ENCODE peak calls at places on chromosome 5, in ten cellular contexts. One of them, this sample, is unnamed.

GRCh38 chr5:142032747-142033631 is 20.2 kb upstream of the GNPDA1 start:
- DNase-seq in fibroblast of lung: no peak
- DNase-seq in HepG2: no peak
- DNase-seq in CD8-positive, alpha-beta T cell: no peak
- DNase-seq in GM23338: no peak
- DNase-seq in tibial artery: no peak
- DNase-seq in endothelial cell of umbilical vein: no peak
- DNase-seq in mammary epithelial cell: no peak
- DNase-seq in uterus: no peak
- DNase-seq in OCI-LY7: no peak
- DNase-seq in this sample: no peak

GRCh38 chr5:63959177-63959982 is 2.9 kb downstream of the HTR1A start:
- DNase-seq in fibroblast of lung: no peak
- DNase-seq in HepG2: no peak
- DNase-seq in CD8-positive, alpha-beta T cell: no peak
- DNase-seq in GM23338: peak
- DNase-seq in tibial artery: no peak
- DNase-seq in endothelial cell of umbilical vein: no peak
- DNase-seq in mammary epithelial cell: peak
- DNase-seq in uterus: no peak
- DNase-seq in OCI-LY7: no peak
- DNase-seq in this sample: peak

GRCh38 chr5:15131909-15132308 is 260.3 kb upstream of the ANKH start:
- DNase-seq in fibroblast of lung: no peak
- DNase-seq in HepG2: no peak
- DNase-seq in CD8-positive, alpha-beta T cell: no peak
- DNase-seq in GM23338: no peak
- DNase-seq in tibial artery: no peak
- DNase-seq in endothelial cell of umbilical vein: no peak
- DNase-seq in mammary epithelial cell: no peak
- DNase-seq in uterus: no peak
- DNase-seq in OCI-LY7: no peak
- DNase-seq in this sample: no peak

GRCh38 chr5:157456301-157456700 is 3.7 kb upstream of the NIPAL4 start:
- DNase-seq in fibroblast of lung: no peak
- DNase-seq in HepG2: no peak
- DNase-seq in CD8-positive, alpha-beta T cell: peak
- DNase-seq in GM23338: no peak
- DNase-seq in tibial artery: no peak
- DNase-seq in endothelial cell of umbilical vein: no peak
- DNase-seq in mammary epithelial cell: no peak
- DNase-seq in uterus: no peak
- DNase-seq in OCI-LY7: no peak
- DNase-seq in this sample: no peak

GRCh38 chr5:35229076-35230042 is 928 bp downstream of the PRLR start:
- DNase-seq in fibroblast of lung: no peak
- DNase-seq in HepG2: peak
- DNase-seq in CD8-positive, alpha-beta T cell: no peak
- DNase-seq in GM23338: peak
- DNase-seq in tibial artery: no peak
- DNase-seq in endothelial cell of umbilical vein: no peak
- DNase-seq in mammary epithelial cell: peak
- DNase-seq in uterus: peak
- DNase-seq in OCI-LY7: no peak
- DNase-seq in this sample: no peak

GRCh38 chr5:10831416-10831815 is 70.4 kb upstream of the DAP start:
- DNase-seq in fibroblast of lung: peak
- DNase-seq in HepG2: no peak
- DNase-seq in CD8-positive, alpha-beta T cell: no peak
- DNase-seq in GM23338: no peak
- DNase-seq in tibial artery: no peak
- DNase-seq in endothelial cell of umbilical vein: no peak
- DNase-seq in mammary epithelial cell: no peak
- DNase-seq in uterus: no peak
- DNase-seq in OCI-LY7: no peak
- DNase-seq in this sample: no peak

GRCh38 chr5:122401991-122402710 is 90.1 kb downstream of the SNCAIP start:
- DNase-seq in fibroblast of lung: no peak
- DNase-seq in HepG2: no peak
- DNase-seq in CD8-positive, alpha-beta T cell: no peak
- DNase-seq in GM23338: no peak
- DNase-seq in tibial artery: no peak
- DNase-seq in endothelial cell of umbilical vein: no peak
- DNase-seq in mammary epithelial cell: peak
- DNase-seq in uterus: no peak
- DNase-seq in OCI-LY7: no peak
- DNase-seq in this sample: no peak

GRCh38 chr5:67581203-67581602 is 384.6 kb upstream of the CD180 start:
- DNase-seq in fibroblast of lung: peak
- DNase-seq in HepG2: no peak
- DNase-seq in CD8-positive, alpha-beta T cell: no peak
- DNase-seq in GM23338: no peak
- DNase-seq in tibial artery: no peak
- DNase-seq in endothelial cell of umbilical vein: no peak
- DNase-seq in mammary epithelial cell: peak
- DNase-seq in uterus: no peak
- DNase-seq in OCI-LY7: no peak
- DNase-seq in this sample: no peak

GRCh38 chr5:151679421-151680155 is 7.1 kb downstream of the SPARC start:
- DNase-seq in fibroblast of lung: peak
- DNase-seq in HepG2: no peak
- DNase-seq in CD8-positive, alpha-beta T cell: no peak
- DNase-seq in GM23338: no peak
- DNase-seq in tibial artery: peak
- DNase-seq in endothelial cell of umbilical vein: peak
- DNase-seq in mammary epithelial cell: no peak
- DNase-seq in uterus: no peak
- DNase-seq in OCI-LY7: no peak
- DNase-seq in this sample: no peak
- H3K27ac ChIP-seq in fibroblast of lung: peak
- H3K27ac ChIP-seq in HepG2: no peak
- H3K27ac ChIP-seq in CD8-positive, alpha-beta T cell: no peak
- H3K27ac ChIP-seq in GM23338: no peak
- H3K27ac ChIP-seq in tibial artery: peak
- H3K27ac ChIP-seq in endothelial cell of umbilical vein: peak
- H3K27ac ChIP-seq in mammary epithelial cell: no peak
- H3K27ac ChIP-seq in uterus: peak
- H3K27ac ChIP-seq in OCI-LY7: no peak
- H3K27ac ChIP-seq in this sample: no peak

GRCh38 chr5:77177576-77177975 is 32.9 kb upstream of the PDE8B start:
- DNase-seq in fibroblast of lung: no peak
- DNase-seq in HepG2: peak
- DNase-seq in CD8-positive, alpha-beta T cell: no peak
- DNase-seq in GM23338: no peak
- DNase-seq in tibial artery: no peak
- DNase-seq in endothelial cell of umbilical vein: no peak
- DNase-seq in mammary epithelial cell: peak
- DNase-seq in uterus: no peak
- DNase-seq in OCI-LY7: no peak
- DNase-seq in this sample: no peak

GRCh38 chr5:77176429-77176828 is 34.1 kb upstream of the PDE8B start:
- DNase-seq in fibroblast of lung: no peak
- DNase-seq in HepG2: no peak
- DNase-seq in CD8-positive, alpha-beta T cell: no peak
- DNase-seq in GM23338: no peak
- DNase-seq in tibial artery: no peak
- DNase-seq in endothelial cell of umbilical vein: no peak
- DNase-seq in mammary epithelial cell: no peak
- DNase-seq in uterus: no peak
- DNase-seq in OCI-LY7: no peak
- DNase-seq in this sample: no peak

GRCh38 chr5:77181173-77181572 is 29.3 kb upstream of the PDE8B start:
- DNase-seq in fibroblast of lung: no peak
- DNase-seq in HepG2: no peak
- DNase-seq in CD8-positive, alpha-beta T cell: no peak
- DNase-seq in GM23338: peak
- DNase-seq in tibial artery: no peak
- DNase-seq in endothelial cell of umbilical vein: no peak
- DNase-seq in mammary epithelial cell: no peak
- DNase-seq in uterus: no peak
- DNase-seq in OCI-LY7: no peak
- DNase-seq in this sample: no peak

GRCh38 chr5:77181596-77182304 is 28.7 kb upstream of the PDE8B start:
- DNase-seq in fibroblast of lung: no peak
- DNase-seq in HepG2: no peak
- DNase-seq in CD8-positive, alpha-beta T cell: no peak
- DNase-seq in GM23338: no peak
- DNase-seq in tibial artery: peak
- DNase-seq in endothelial cell of umbilical vein: no peak
- DNase-seq in mammary epithelial cell: no peak
- DNase-seq in uterus: no peak
- DNase-seq in OCI-LY7: no peak
- DNase-seq in this sample: peak

DNA sequence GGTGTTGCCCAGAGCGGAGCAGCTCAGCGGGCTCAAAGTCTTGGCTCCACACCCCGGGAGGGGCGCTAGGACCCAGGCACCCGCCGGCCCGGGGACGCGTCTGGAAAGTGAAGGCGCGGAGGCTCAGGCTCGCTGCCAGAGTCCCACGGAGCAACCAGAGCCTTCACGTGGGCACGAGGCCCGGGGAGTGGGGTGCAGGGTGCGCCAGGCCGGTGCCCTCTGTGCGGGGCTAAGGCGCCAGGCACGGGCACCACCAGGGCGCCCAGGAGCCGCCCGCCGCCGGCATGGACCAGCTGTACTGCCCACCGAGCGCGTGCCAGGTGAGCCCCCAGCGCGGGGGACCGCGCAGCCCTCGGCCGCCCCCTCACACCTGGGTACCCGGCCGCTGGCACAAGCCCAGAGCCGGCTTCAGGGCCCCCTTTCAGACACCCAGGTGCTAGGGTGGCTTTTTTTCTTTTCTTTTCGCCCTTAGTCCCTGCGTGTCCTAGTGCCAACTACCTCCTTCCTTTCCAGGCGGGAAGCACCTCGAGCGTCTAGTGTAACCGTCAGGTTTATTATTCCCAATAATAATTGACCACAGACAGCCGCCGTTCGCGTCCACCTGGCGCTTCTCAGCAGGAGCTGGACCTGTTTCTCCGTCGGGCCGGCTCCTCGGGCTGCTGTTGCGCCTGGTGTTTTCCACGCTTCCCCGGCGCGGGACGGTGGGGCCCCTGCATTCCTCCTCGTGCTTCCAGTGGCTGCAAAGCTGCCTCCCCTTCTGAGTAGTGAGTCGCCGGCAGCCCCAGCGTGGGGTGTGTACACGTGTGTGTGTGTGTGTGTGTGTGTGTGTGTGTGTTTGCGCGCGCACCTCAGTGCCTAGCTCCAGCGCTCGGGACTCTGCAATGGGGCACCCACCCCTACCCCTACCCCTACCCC is 30.1 kb upstream of the PDE8B start:
- DNase-seq in fibroblast of lung: peak
- DNase-seq in HepG2: no peak
- DNase-seq in CD8-positive, alpha-beta T cell: no peak
- DNase-seq in GM23338: peak
- DNase-seq in tibial artery: peak
- DNase-seq in endothelial cell of umbilical vein: no peak
- DNase-seq in mammary epithelial cell: no peak
- DNase-seq in uterus: peak
- DNase-seq in OCI-LY7: no peak
- DNase-seq in this sample: no peak
- H3K4me3 ChIP-seq in fibroblast of lung: peak
- H3K4me3 ChIP-seq in HepG2: no peak
- H3K4me3 ChIP-seq in CD8-positive, alpha-beta T cell: no peak
- H3K4me3 ChIP-seq in GM23338: peak
- H3K4me3 ChIP-seq in tibial artery: peak
- H3K4me3 ChIP-seq in endothelial cell of umbilical vein: no peak
- H3K4me3 ChIP-seq in mammary epithelial cell: peak
- H3K4me3 ChIP-seq in uterus: peak
- H3K4me3 ChIP-seq in OCI-LY7: no peak
- H3K4me3 ChIP-seq in this sample: no peak

DNA sequence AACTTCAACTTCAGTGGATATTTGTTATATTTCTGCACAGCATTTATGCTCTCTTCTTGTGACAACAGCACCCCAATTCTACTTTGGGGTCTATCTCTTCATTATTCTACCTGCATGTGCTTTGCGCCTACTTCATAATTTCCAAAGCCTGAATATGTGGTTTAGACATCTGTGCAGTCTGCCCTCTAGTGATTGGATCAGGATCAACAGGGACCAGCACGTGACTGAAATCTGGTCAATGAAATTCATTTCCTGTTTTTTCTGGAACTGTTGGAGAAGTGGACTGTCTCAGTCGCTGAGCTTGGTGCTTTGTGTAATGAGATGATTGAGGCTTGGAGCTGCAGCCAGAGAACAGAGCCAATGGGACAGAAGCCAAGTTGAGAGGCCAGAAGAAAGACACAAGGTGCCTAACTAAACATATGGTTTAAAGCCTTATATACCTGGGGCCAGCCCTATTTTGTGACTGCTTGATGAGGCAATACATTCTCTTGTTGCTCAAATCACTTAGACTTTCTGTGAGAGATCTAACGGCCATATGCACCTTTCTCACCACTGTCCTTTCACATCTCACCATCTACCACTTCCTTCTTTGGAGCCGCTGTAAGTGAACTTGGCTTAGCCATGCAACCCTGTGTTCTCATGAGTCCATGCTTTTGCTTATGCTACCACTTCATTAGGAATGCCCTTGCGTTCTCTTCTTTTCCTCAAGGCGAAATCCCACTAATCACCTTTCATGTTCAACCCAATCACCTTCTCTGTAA is 68.8 kb upstream of the PPP2R2B start:
- DNase-seq in fibroblast of lung: no peak
- DNase-seq in HepG2: no peak
- DNase-seq in CD8-positive, alpha-beta T cell: no peak
- DNase-seq in GM23338: peak
- DNase-seq in tibial artery: no peak
- DNase-seq in endothelial cell of umbilical vein: peak
- DNase-seq in mammary epithelial cell: peak
- DNase-seq in uterus: no peak
- DNase-seq in OCI-LY7: peak
- DNase-seq in this sample: peak
- TF ChIP-seq CTCF in fibroblast of lung: peak
- TF ChIP-seq CTCF in HepG2: peak
- TF ChIP-seq CTCF in CD8-positive, alpha-beta T cell: no peak
- TF ChIP-seq CTCF in GM23338: peak
- TF ChIP-seq CTCF in tibial artery: no peak
- TF ChIP-seq CTCF in endothelial cell of umbilical vein: no peak
- TF ChIP-seq CTCF in mammary epithelial cell: peak
- TF ChIP-seq CTCF in uterus: no peak
- TF ChIP-seq CTCF in OCI-LY7: peak
- TF ChIP-seq CTCF in this sample: peak

DNA sequence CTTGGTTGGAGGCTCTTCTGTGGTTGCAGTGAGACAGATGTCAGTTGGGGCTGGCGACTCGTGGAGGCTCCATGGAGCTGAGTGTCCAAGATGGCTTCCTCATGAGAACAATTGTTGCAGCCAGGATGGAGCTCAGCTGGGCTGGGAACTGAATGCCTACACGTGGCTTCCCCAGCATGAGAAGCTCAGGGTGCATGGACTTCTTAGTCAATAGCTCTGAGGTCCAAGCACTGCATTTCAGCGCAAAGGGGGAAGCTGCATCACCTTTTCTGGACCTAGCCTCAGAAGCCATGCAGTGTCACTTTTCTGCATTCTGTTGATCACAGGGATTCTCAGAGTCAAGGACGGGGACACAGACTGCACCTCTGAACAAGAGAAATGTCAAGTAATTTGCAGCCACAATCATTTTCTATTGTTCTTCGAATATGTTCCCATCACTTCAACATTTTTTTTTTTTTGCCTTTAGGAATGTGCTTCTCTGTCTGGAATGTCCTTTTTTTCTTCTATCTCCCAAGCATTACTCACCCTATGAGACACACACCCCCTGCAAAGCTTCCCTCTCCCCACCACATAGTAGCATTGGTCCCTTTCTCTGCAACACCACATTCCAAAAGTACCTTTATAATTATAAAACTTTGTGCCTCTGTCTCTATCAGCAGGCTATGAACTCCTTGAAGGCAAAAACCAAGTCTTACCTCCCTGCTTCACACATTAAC is 57.5 kb upstream of the STK32A start:
- DNase-seq in fibroblast of lung: peak
- DNase-seq in HepG2: no peak
- DNase-seq in CD8-positive, alpha-beta T cell: no peak
- DNase-seq in GM23338: no peak
- DNase-seq in tibial artery: no peak
- DNase-seq in endothelial cell of umbilical vein: no peak
- DNase-seq in mammary epithelial cell: no peak
- DNase-seq in uterus: no peak
- DNase-seq in OCI-LY7: no peak
- DNase-seq in this sample: no peak
- H3K27ac ChIP-seq in fibroblast of lung: no peak
- H3K27ac ChIP-seq in HepG2: no peak
- H3K27ac ChIP-seq in CD8-positive, alpha-beta T cell: no peak
- H3K27ac ChIP-seq in GM23338: no peak
- H3K27ac ChIP-seq in tibial artery: no peak
- H3K27ac ChIP-seq in endothelial cell of umbilical vein: no peak
- H3K27ac ChIP-seq in mammary epithelial cell: no peak
- H3K27ac ChIP-seq in uterus: no peak
- H3K27ac ChIP-seq in OCI-LY7: no peak
- H3K27ac ChIP-seq in this sample: no peak